ENCODE peak calls at places on chromosomes 3 and 15, in five cellular contexts. B, O, Y, C and Q are unnamed samples.

GRCh38 chr3:101172516-101172915 is 147.9 kb downstream of the IMPG2 start:
- DNase-seq in O (no peak), Y (no peak), C (no peak), B (no peak), Q (no peak)

GRCh38 chr15:67042490-67043181 is 22.8 kb upstream of the SMAD3 start:
- DNase-seq in C (no peak), B (no peak), O (no peak), Y (no peak), Q (no peak)

GRCh38 chr3:194884649-194885315 is 199.1 kb downstream of the FAM43A start:
- DNase-seq in O (no peak), Y (no peak), B (no peak), C (no peak), Q (no peak)

GRCh38 chr15:74215958-74216357 is 13.4 kb upstream of the STRA6 start:
- DNase-seq in C (no peak), B (no peak), Y (no peak), O (no peak), Q (no peak)

GRCh38 chr3:42148982-42149432 is 57.9 kb downstream of the TRAK1 start:
- DNase-seq in C (no peak), B (peak), Y (peak), O (no peak), Q (no peak)

GRCh38 chr15:68818088-68818670 is 2.5 kb downstream of the ANP32A start:
- DNase-seq in O (peak), C (peak), Y (peak), B (peak), Q (peak)

GRCh38 chr3:130755666-130756065 is 9.0 kb upstream of the PIK3R4 start:
- DNase-seq in C (no peak), Y (peak), O (no peak), B (no peak), Q (no peak)

GRCh38 chr3:130395916-130396315 is 50.4 kb downstream of the COL6A5 start:
- DNase-seq in C (no peak), Y (peak), B (no peak), O (no peak), Q (no peak)

GRCh38 chr15:86608461-86608860 is 528.8 kb downstream of the AGBL1 start:
- DNase-seq in O (no peak), B (no peak), Y (no peak), C (no peak), Q (no peak)

GRCh38 chr3:170420307-170420821 is 1.7 kb downstream of the CLDN11 start:
- DNase-seq in O (no peak), C (no peak), Y (peak), B (no peak), Q (no peak)

GRCh38 chr3:52291508-52292181 is 4.0 kb downstream of the GLYCTK start:
- DNase-seq in O (peak), C (no peak), Y (peak), B (no peak), Q (no peak)

GRCh38 chr3:160704006-160704405 is 27.0 kb downstream of the ARL14 start:
- DNase-seq in C (no peak), O (no peak), B (no peak), Y (no peak), Q (no peak)

GRCh38 chr3:97882975-97883598 is 61.3 kb downstream of the CRYBG3 start:
- DNase-seq in B (no peak), O (no peak), C (no peak), Y (peak), Q (peak)

GRCh38 chr3:106263556-106263955 is 394.7 kb upstream of the CBLB start:
- DNase-seq in C (no peak), B (no peak), Y (no peak), O (no peak), Q (no peak)

GRCh38 chr15:68487087-68487843 is 55.3 kb upstream of the ITGA11 start:
- DNase-seq in B (no peak), O (no peak), Y (no peak), C (no peak), Q (no peak)

GRCh38 chr3:179000144-179000543 is 71.5 kb downstream of the ZMAT3 start:
- DNase-seq in B (no peak), Y (no peak), O (no peak), C (no peak), Q (no peak)

GRCh38 chr15:74893627-74894026 is 3.8 kb downstream of the MPI start:
- DNase-seq in O (peak), Y (no peak), C (no peak), B (no peak), Q (peak)

GRCh38 chr15:29968099-29968892 is 114.5 kb upstream of the GOLGA8J start:
- DNase-seq in Y (peak), B (no peak), C (no peak), O (no peak), Q (no peak)

GRCh38 chr3:70882104-70882503 is 569.7 kb upstream of the MDFIC2 start:
- DNase-seq in O (no peak), C (no peak), Y (no peak), B (no peak), Q (no peak)

GRCh38 chr3:62585861-62586260 is 212.5 kb upstream of the FEZF2 start:
- DNase-seq in O (no peak), B (no peak), Y (no peak), C (no peak), Q (no peak)

GRCh38 chr3:58607816-58608215 is 30.6 kb upstream of the FAM107A start:
- DNase-seq in C (no peak), Y (no peak), O (no peak), B (no peak), Q (no peak)

GRCh38 chr3:110576962-110577361 is 494.7 kb upstream of the NECTIN3 start:
- DNase-seq in Y (peak), C (no peak), B (no peak), O (no peak), Q (no peak)

GRCh38 chr3:97278506-97278905 is 464.1 kb downstream of the EPHA6 start:
- DNase-seq in B (no peak), C (no peak), Y (no peak), O (no peak), Q (no peak)

GRCh38 chr3:190384241-190384863 is 3.6 kb upstream of the CLDN16 start:
- DNase-seq in B (no peak), Y (peak), O (no peak), C (no peak), Q (no peak)

GRCh38 chr15:29128671-29129070 is 141.0 kb downstream of the NSMCE3 start:
- DNase-seq in O (no peak), B (no peak), Y (no peak), C (no peak), Q (no peak)

GRCh38 chr15:63583027-63583426 is 14.2 kb upstream of the FBXL22 start:
- DNase-seq in B (no peak), O (no peak), Y (no peak), C (no peak), Q (no peak)

GRCh38 chr3:112858410-112859069 is 11.9 kb upstream of the CD200R1L start:
- DNase-seq in O (no peak), Y (no peak), B (no peak), C (no peak), Q (peak)

GRCh38 chr3:4314688-4315087 is 11.5 kb downstream of the SETMAR start:
- DNase-seq in C (no peak), B (no peak), Y (no peak), O (no peak), Q (no peak)

GRCh38 chr15:49589030-49589429 is 31.6 kb downstream of the FAM227B start:
- DNase-seq in B (no peak), Y (no peak), O (no peak), C (no peak), Q (no peak)

GRCh38 chr3:104604326-104605010 is 762.2 kb upstream of the ALCAM start:
- DNase-seq in O (no peak), B (no peak), C (no peak), Y (no peak), Q (no peak)

GRCh38 chr15:98753726-98754125 is 105.4 kb downstream of the IGF1R start:
- DNase-seq in O (no peak), Y (no peak), C (no peak), B (no peak), Q (no peak)